ENCODE peak calls at places on chromosomes 13 and 19, in ten cellular contexts. W is tibial artery, T is H9, B is omental fat pad, C is A549, R is mammary epithelial cell, X is nephron progenitor cell, P is endothelial cell, S is left lung, N is IMR-90. Z is an unnamed sample.

GRCh38 chr19:2923510-2923909 is 21.3 kb downstream of the ZNF77 start:
- DNase-seq in B (no peak), P (no peak), X (no peak), N (peak; percentile 45), S (no peak), W (no peak), C (no peak), T (no peak), R (peak; percentile 71), Z (no peak)

GRCh38 chr13:36154567-36155231 is 23.5 kb upstream of the DCLK1 start:
- DNase-seq in C (no peak), X (peak; percentile 65), S (no peak), T (peak; percentile 60), B (no peak), P (no peak), W (no peak), N (no peak), R (no peak), Z (no peak)

GRCh38 chr19:13451596-13451995 is 54.7 kb downstream of the CACNA1A start:
- DNase-seq in S (no peak), C (no peak), B (no peak), X (no peak), N (no peak), W (no peak), P (no peak), T (no peak), R (no peak), Z (no peak)

GRCh38 chr13:31014461-31014860 is 82.0 kb downstream of the TEX26 start:
- DNase-seq in X (no peak), R (no peak), N (no peak), T (no peak), C (no peak), S (no peak), B (no peak), P (no peak), W (no peak), Z (no peak)

GRCh38 chr13:109840201-109840892 is 54.0 kb upstream of the IRS2 start:
- DNase-seq in R (peak; percentile 70), W (no peak), N (peak; percentile 56), C (no peak), B (no peak), T (no peak), S (no peak), P (no peak), X (no peak), Z (no peak)

GRCh38 chr13:50682966-50683365 is 160.5 kb downstream of the DLEU7 start:
- DNase-seq in P (no peak), W (no peak), C (no peak), N (no peak), S (no peak), B (no peak), X (no peak), R (no peak), T (no peak), Z (no peak)

GRCh38 chr19:4108767-4109625 is 14.9 kb downstream of the MAP2K2 start:
- DNase-seq in S (peak; percentile 48), X (no peak), B (no peak), W (no peak), T (no peak), C (no peak), N (no peak), R (no peak), P (no peak), Z (no peak)

GRCh38 chr19:46976845-46977320 is 42.8 kb upstream of the NPAS1 start:
- DNase-seq in W (peak; percentile 73), C (no peak), S (peak; percentile 56), N (peak; percentile 55), P (no peak), R (no peak), X (peak; percentile 57), B (no peak), T (peak; percentile 70), Z (peak; percentile 45)

GRCh38 chr19:37998801-37999308 is 91.8 kb downstream of the SIPA1L3 start:
- DNase-seq in W (no peak), S (no peak), N (no peak), T (no peak), P (no peak), C (no peak), B (no peak), R (no peak), X (no peak), Z (no peak)

GRCh38 chr19:54570316-54570715 is 3.3 kb upstream of the LILRA2 start:
- DNase-seq in B (no peak), R (no peak), N (no peak), X (no peak), P (no peak), T (no peak), W (no peak), C (no peak), S (no peak), Z (no peak)

GRCh38 chr19:5967994-5968430 is 9.9 kb downstream of the RANBP3 start:
- DNase-seq in C (peak; percentile 68), S (peak; percentile 77), R (peak; percentile 67), W (peak; percentile 74), N (peak; percentile 88), B (no peak), X (peak; percentile 74), P (peak; percentile 69), T (peak; percentile 75), Z (peak; percentile 57)

GRCh38 chr13:111536239-111536638 is 215.8 kb downstream of the TEX29 start:
- DNase-seq in B (no peak), C (no peak), T (no peak), S (no peak), X (no peak), W (no peak), P (no peak), R (no peak), N (no peak), Z (no peak)

GRCh38 chr19:55484571-55485438 is at the start of gene NAT14:
- DNase-seq in T (peak; percentile 91), W (no peak), S (no peak), C (peak; percentile 77), P (peak; percentile 72), R (peak; percentile 25), X (peak; percentile 94), N (peak; percentile 48), B (no peak), Z (peak; percentile 84)

GRCh38 chr19:13014101-13014920 is 19.0 kb downstream of the NFIX start:
- DNase-seq in C (no peak), W (no peak), T (peak; percentile 64), R (peak; percentile 66), N (no peak), X (no peak), B (no peak), S (no peak), P (no peak), Z (no peak)

GRCh38 chr19:38433268-38433733 is at the start of gene RYR1:
- DNase-seq in B (peak; percentile 36), S (peak; percentile 69), C (no peak), R (no peak), P (peak; percentile 61), X (peak; percentile 88), W (peak; percentile 71), T (peak; percentile 97), N (no peak), Z (no peak)

GRCh38 chr13:26968431-26969335 is 202.9 kb downstream of the USP12 start:
- DNase-seq in S (no peak), N (peak; percentile 23), P (no peak), C (peak; percentile 19), W (no peak), T (no peak), X (peak; percentile 43), B (no peak), R (no peak), Z (no peak)

GRCh38 chr13:113898391-113898790 is 34.5 kb upstream of the GAS6 start:
- DNase-seq in R (no peak), S (no peak), P (no peak), C (no peak), B (no peak), N (no peak), W (no peak), T (no peak), X (no peak), Z (no peak)

GRCh38 chr13:100875392-100876043 is 200.9 kb upstream of the TMTC4 start:
- DNase-seq in P (no peak), X (no peak), R (peak; percentile 63), S (no peak), T (no peak), W (no peak), N (peak; percentile 96), C (no peak), B (no peak), Z (no peak)

GRCh38 chr19:15550847-15551182 is 42.5 kb downstream of the CYP4F22 start:
- DNase-seq in S (no peak), W (no peak), T (peak; percentile 54), X (no peak), C (peak; percentile 37), B (no peak), R (no peak), N (no peak), P (no peak), Z (peak; percentile 14)
- TF ChIP-seq CTCF in S (no peak), W (no peak), T (no peak), X (no peak), C (peak; percentile 46), B (no peak), R (no peak), N (peak; percentile 0), P (no peak), Z (no peak)

DNA sequence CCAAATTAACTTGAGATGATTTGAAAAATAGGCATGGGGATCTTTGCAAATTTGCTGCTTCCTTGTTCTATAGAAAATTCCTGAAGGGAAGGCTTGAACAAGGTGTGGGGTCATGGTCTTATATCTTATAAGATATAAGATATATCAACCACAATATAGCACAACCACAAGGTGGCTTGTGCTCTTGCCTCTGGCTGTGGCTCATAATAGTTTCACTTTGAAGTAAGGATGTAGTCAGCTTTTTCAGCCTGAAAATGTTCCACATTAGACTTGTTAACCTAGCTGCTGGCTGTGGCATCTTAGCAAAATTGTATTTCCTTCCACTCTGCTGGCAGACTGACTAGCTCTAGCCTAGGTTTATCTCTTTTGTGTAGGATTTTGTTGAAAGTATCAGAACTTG is 169.7 kb downstream of the KLF5 start:
- DNase-seq in C (peak; percentile 12), B (no peak), R (peak; percentile 45), T (no peak), W (no peak), S (no peak), N (peak; percentile 28), P (no peak), X (no peak), Z (no peak)
- TF ChIP-seq CTCF in C (no peak), B (no peak), R (peak; percentile 25), T (no peak), W (no peak), S (no peak), N (no peak), P (no peak), X (no peak), Z (no peak)

GRCh38 chr13:41649659-41650058 is 192.3 kb downstream of the RGCC start:
- DNase-seq in W (no peak), N (peak; percentile 38), T (no peak), P (peak; percentile 30), S (no peak), C (peak; percentile 22), R (no peak), X (no peak), B (no peak), Z (no peak)
- TF ChIP-seq CTCF in W (no peak), N (peak; percentile 35), T (peak; percentile 66), P (peak; percentile 67), S (peak; percentile 31), C (no peak), R (peak; percentile 50), X (peak; percentile 28), B (no peak), Z (no peak)

DNA sequence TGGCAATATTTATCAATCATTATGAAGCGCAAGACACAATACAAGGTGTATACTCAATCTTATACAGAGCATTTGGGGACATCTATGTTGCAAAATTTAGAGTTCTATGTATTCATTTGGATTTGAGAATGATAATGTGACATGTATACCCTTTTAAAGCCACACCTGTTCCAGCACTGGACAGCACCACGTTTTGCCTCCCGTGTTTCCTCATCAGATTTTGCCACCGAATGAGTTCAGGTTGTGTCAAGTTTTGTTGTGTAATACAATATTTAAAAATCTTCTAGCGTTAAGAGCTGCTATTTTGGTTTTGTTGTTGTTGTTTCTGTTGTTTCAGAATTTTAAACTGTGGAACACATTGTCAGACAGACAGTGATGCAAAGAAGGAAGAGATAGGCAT is 568.3 kb upstream of the GPC6 start:
- DNase-seq in P (no peak), T (no peak), W (no peak), X (no peak), N (no peak), S (no peak), R (no peak), C (no peak), B (no peak), Z (no peak)
- TF ChIP-seq CTCF in P (no peak), T (no peak), W (no peak), X (no peak), N (no peak), S (no peak), R (no peak), C (no peak), B (no peak), Z (no peak)

Z was measured in Calu3.